ENCODE peak calls at places on chromosomes 3 and 15, in four cellular contexts. O, R, Q and U are unnamed samples.

GRCh38 chr3:106425021-106425420 is 556.2 kb upstream of the CBLB start:
- DNase-seq in Q (no peak), R (no peak), O (no peak), U (no peak)

GRCh38 chr3:100042144-100042543 is 72.2 kb downstream of the FILIP1L start:
- DNase-seq in R (no peak), Q (no peak), O (no peak), U (no peak)

GRCh38 chr3:61890586-61890985 is 329.2 kb downstream of the PTPRG start:
- DNase-seq in O (no peak), Q (no peak), R (no peak), U (no peak)

GRCh38 chr3:124149774-124150173 is 157.8 kb upstream of the ROPN1 start:
- DNase-seq in Q (no peak), R (no peak), O (no peak), U (peak)

GRCh38 chr3:29285356-29286070 is 4.6 kb downstream of the RBMS3 start:
- DNase-seq in R (no peak), O (no peak), Q (no peak), U (no peak)

GRCh38 chr15:77790481-77790880 is 157.8 kb upstream of the LINGO1 start:
- DNase-seq in O (no peak), Q (no peak), R (no peak), U (no peak)

GRCh38 chr3:130826516-130826915 is 67.4 kb upstream of the ATP2C1 start:
- DNase-seq in R (no peak), O (no peak), Q (no peak), U (no peak)

GRCh38 chr15:36332896-36333295 is 246.5 kb upstream of the CDIN1 start:
- DNase-seq in Q (no peak), O (no peak), R (no peak), U (no peak)

GRCh38 chr15:28726102-28726501 is 13.9 kb upstream of the GOLGA8M start:
- DNase-seq in Q (no peak), O (no peak), R (no peak), U (no peak)

GRCh38 chr15:90451215-90451850 is 63.3 kb downstream of the IQGAP1 start:
- DNase-seq in Q (no peak), O (no peak), R (no peak), U (peak)

GRCh38 chr3:144358191-144358590 is 386.6 kb downstream of the DIPK2A start:
- DNase-seq in O (no peak), R (no peak), Q (no peak), U (no peak)

GRCh38 chr15:48748535-48748934 is 62.3 kb downstream of the CEP152 start:
- DNase-seq in Q (no peak), O (no peak), R (no peak), U (no peak)

GRCh38 chr3:193992062-193992461 is 143.9 kb upstream of the HES1 start:
- DNase-seq in O (no peak), R (no peak), Q (no peak), U (no peak)

GRCh38 chr15:43150171-43150929 is 17.0 kb downstream of the TMEM62 start:
- DNase-seq in Q (no peak), R (no peak), O (no peak), U (no peak)

GRCh38 chr3:111874177-111874820 is 15.2 kb downstream of the PHLDB2 start:
- DNase-seq in O (no peak), Q (no peak), R (no peak), U (no peak)

GRCh38 chr15:72965671-72966070 is 86.6 kb upstream of the NEO1 start:
- DNase-seq in R (no peak), Q (no peak), O (no peak), U (no peak)

GRCh38 chr3:48000212-48000611 is 16.0 kb downstream of the MAP4 start:
- DNase-seq in R (no peak), O (no peak), Q (no peak), U (no peak)

GRCh38 chr3:129010316-129010956 is 9.3 kb downstream of the EFCC1 start:
- DNase-seq in O (no peak), R (no peak), Q (no peak), U (no peak)